ENCODE peak calls at places on chromosomes 13 and 19, in six cellular contexts. C is activated T-cell treated with anti-CD3 and anti-CD28 coated beads, Interleukin-2, amount 50 U/mL, for 72 hours; P is HEK293T; W is effector CD4-positive, alpha-beta T cell; I is uterus; L is HT-29. Q is an unnamed sample.

GRCh38 chr13:91247768-91248167 is 99.7 kb upstream of the MIR17HG start:
- DNase-seq in P (no peak), L (peak), C (no peak), I (no peak), W (no peak), Q (no peak)

GRCh38 chr13:46801831-46802230 is 4.9 kb upstream of the ESD start:
- DNase-seq in C (no peak), W (no peak), P (no peak), I (no peak), L (no peak), Q (no peak)

GRCh38 chr13:33185853-33186252 is 99.7 kb downstream of the STARD13 start:
- DNase-seq in W (no peak), C (no peak), L (no peak), I (no peak), P (no peak), Q (no peak)

GRCh38 chr13:108463365-108463764 is 166.0 kb upstream of the MYO16 start:
- DNase-seq in I (no peak), L (peak), W (no peak), P (no peak), C (no peak), Q (peak)

GRCh38 chr19:33705090-33705847 is 83.5 kb downstream of the CHST8 start:
- DNase-seq in C (no peak), P (no peak), W (no peak), I (no peak), L (no peak), Q (no peak)

GRCh38 chr19:18999896-19000620 is 33.3 kb downstream of the SUGP2 start:
- DNase-seq in I (no peak), L (no peak), W (no peak), C (no peak), P (no peak), Q (no peak)

GRCh38 chr19:17333611-17334413 is 843 bp downstream of the ANO8 start:
- DNase-seq in C (peak), I (no peak), P (no peak), L (peak), W (peak), Q (peak)

GRCh38 chr13:45341799-45342584 is 1.0 kb upstream of the TPT1 start:
- DNase-seq in I (peak), W (no peak), P (peak), C (no peak), L (no peak), Q (peak)

GRCh38 chr19:2382530-2383222 is 22.6 kb downstream of the TMPRSS9 start:
- DNase-seq in C (no peak), W (no peak), L (no peak), P (no peak), I (no peak), Q (no peak)

Q was measured in GM04503.